ENCODE peak calls at places on chromosomes 5 and 9, in five cellular contexts. I, X, T, U and S are unnamed samples.
A peak's percentile ranks its signal among the peaks of the same experiment; 100 is the strongest.

GRCh38 chr5:141343242-141343952 is at the start of gene PCDHGA3:
- DNase-seq in T (no peak), I (peak; percentile 62), U (no peak), X (no peak), S (no peak)

GRCh38 chr9:7960615-7961014 is 161.0 kb upstream of the DMAC1 start:
- DNase-seq in U (no peak), I (no peak), T (no peak), X (no peak), S (no peak)

GRCh38 chr9:93595861-93596365 is 19.5 kb downstream of the PHF2 start:
- DNase-seq in X (no peak), U (no peak), I (no peak), T (peak; percentile 47), S (no peak)

GRCh38 chr5:129747847-129748407 is at the start of gene MINAR2:
- DNase-seq in T (no peak), X (no peak), I (no peak), U (no peak), S (no peak)

GRCh38 chr5:113295111-113295539 is 139.7 kb downstream of the TSSK1B start:
- DNase-seq in I (no peak), U (no peak), X (no peak), T (no peak), S (no peak)

GRCh38 chr5:91639744-91640143 is 256.6 kb upstream of the ARRDC3 start:
- DNase-seq in I (no peak), T (no peak), X (no peak), U (no peak), S (no peak)

GRCh38 chr5:57172466-57172961 is 1.3 kb upstream of the GPBP1 start:
- DNase-seq in I (peak; percentile 59), U (no peak), T (no peak), X (no peak), S (no peak)

GRCh38 chr5:147046894-147047293 is 168.3 kb upstream of the PPP2R2B start:
- DNase-seq in I (no peak), U (no peak), X (no peak), T (no peak), S (no peak)

GRCh38 chr5:159133041-159133741 is 33.5 kb upstream of the EBF1 start:
- DNase-seq in T (no peak), U (peak; percentile 55), I (peak; percentile 77), X (peak; percentile 4), S (no peak)

GRCh38 chr9:107667700-107668099 is 178.1 kb upstream of the KLF4 start:
- DNase-seq in T (no peak), I (no peak), X (no peak), U (no peak), S (no peak)

GRCh38 chr5:51559390-51559789 is 176.1 kb downstream of the ISL1 start:
- DNase-seq in T (no peak), U (no peak), X (no peak), I (no peak), S (no peak)

GRCh38 chr9:71937070-71937625 is 25.7 kb downstream of the C9orf85 start:
- DNase-seq in T (no peak), U (no peak), I (no peak), X (no peak), S (no peak)

GRCh38 chr9:137482094-137482781 is 23.1 kb upstream of the NSMF start:
- DNase-seq in X (no peak), U (no peak), T (peak; percentile 76), I (peak; percentile 61), S (peak; percentile 73)

GRCh38 chr5:18113724-18114123 is 479.5 kb downstream of the TAF11L14 start:
- DNase-seq in U (no peak), T (no peak), X (no peak), I (peak; percentile 7), S (no peak)

GRCh38 chr9:127168756-127169506 is 46.5 kb upstream of the ANGPTL2 start:
- DNase-seq in U (no peak), T (no peak), X (no peak), I (peak; percentile 65), S (no peak)

GRCh38 chr5:116032991-116033390 is 719 bp downstream of the ARL14EPL start:
- DNase-seq in T (peak; percentile 22), U (no peak), X (no peak), I (no peak), S (no peak)

GRCh38 chr5:91339053-91339710 is 43.9 kb downstream of the ARRDC3 start:
- DNase-seq in X (no peak), U (no peak), T (no peak), I (peak; percentile 56), S (no peak)

GRCh38 chr5:113020461-113021273 is 44.1 kb downstream of the DCP2 start:
- DNase-seq in X (no peak), I (peak; percentile 80), U (no peak), T (no peak), S (no peak)

GRCh38 chr9:113966394-113966793 is 90.3 kb downstream of the ZNF618 start:
- DNase-seq in X (no peak), U (no peak), T (no peak), I (no peak), S (no peak)

GRCh38 chr9:108057421-108058136 is 568.0 kb upstream of the KLF4 start:
- DNase-seq in X (no peak), U (no peak), T (no peak), I (peak; percentile 94), S (no peak)

GRCh38 chr5:74182603-74183002 is 457.9 kb downstream of the ENC1 start:
- DNase-seq in I (no peak), U (no peak), X (no peak), T (no peak), S (no peak)

GRCh38 chr5:64165160-64165499 is 513 bp upstream of the RNF180 start:
- DNase-seq in T (no peak), I (no peak), U (no peak), X (no peak), S (no peak)

GRCh38 chr9:111974092-111974681 is 77.6 kb downstream of the UGCG start:
- DNase-seq in X (no peak), T (no peak), U (no peak), I (peak; percentile 59), S (no peak)

GRCh38 chr5:373710-374602 is 52.4 kb downstream of the AHRR start:
- DNase-seq in U (peak; percentile 90), X (peak; percentile 81), T (peak; percentile 82), I (peak; percentile 46), S (peak; percentile 77)

GRCh38 chr5:113225259-113225658 is 209.5 kb downstream of the TSSK1B start:
- DNase-seq in U (no peak), T (no peak), I (no peak), X (no peak), S (no peak)

GRCh38 chr9:120628207-120628924 is 48.4 kb upstream of the CDK5RAP2 start:
- DNase-seq in U (no peak), X (no peak), T (no peak), I (no peak), S (no peak)

GRCh38 chr5:54457094-54457531 is 1.6 kb downstream of the HSPB3 start:
- DNase-seq in U (no peak), I (peak; percentile 34), X (no peak), T (no peak), S (no peak)

GRCh38 chr9:133771486-133772482 is 33.6 kb upstream of the SARDH start:
- DNase-seq in T (peak; percentile 75), I (no peak), U (no peak), X (no peak), S (peak; percentile 65)

GRCh38 chr9:94097788-94098413 is 13.6 kb downstream of the PTPDC1 start:
- DNase-seq in I (peak; percentile 93), X (no peak), T (no peak), U (no peak), S (no peak)

GRCh38 chr9:121297414-121297813 is 29.5 kb downstream of the GSN start:
- DNase-seq in T (no peak), U (no peak), X (no peak), I (no peak), S (no peak)

GRCh38 chr9:76818271-76818670 is 54.0 kb downstream of the PCA3 start:
- DNase-seq in I (peak; percentile 98), U (no peak), T (peak; percentile 93), X (no peak), S (no peak)

GRCh38 chr9:31541626-31542025 is 842.8 kb upstream of the ACO1 start:
- DNase-seq in I (peak; percentile 18), U (no peak), X (no peak), T (no peak), S (no peak)

GRCh38 chr9:22037954-22038690 is 29.0 kb upstream of the CDKN2B start:
- DNase-seq in U (no peak), T (no peak), I (peak; percentile 59), X (no peak), S (no peak)

GRCh38 chr9:125992557-125992956 is 245.4 kb downstream of the PBX3 start:
- DNase-seq in T (peak; percentile 31), I (no peak), U (no peak), X (no peak), S (no peak)

GRCh38 chr5:9903806-9904205 is 273.7 kb upstream of the TAS2R1 start:
- DNase-seq in X (no peak), T (no peak), U (no peak), I (peak; percentile 81), S (no peak)